ENCODE peak calls at places on chromosomes 6 and 20, in seven cellular contexts. One of them, this sample, is unnamed.

GRCh38 chr6:42369568-42369967 is 82.2 kb downstream of the TRERF1 start:
- DNase-seq in activated naive CD4-positive, alpha-beta T cell: no peak
- DNase-seq in Right ventricle myocardium superior: no peak
- DNase-seq in germinal center: peak
- DNase-seq in ascending aorta: no peak
- DNase-seq in lower lobe of right lung: no peak
- DNase-seq in effector memory CD8-positive, alpha-beta T cell: no peak
- DNase-seq in this sample: no peak

GRCh38 chr6:130675072-130675471 is 152.1 kb upstream of the SMLR1 start:
- DNase-seq in lower lobe of right lung: no peak
- DNase-seq in germinal center: no peak
- DNase-seq in effector memory CD8-positive, alpha-beta T cell: no peak
- DNase-seq in Right ventricle myocardium superior: no peak
- DNase-seq in ascending aorta: no peak
- DNase-seq in activated naive CD4-positive, alpha-beta T cell: no peak
- DNase-seq in this sample: no peak

GRCh38 chr20:62651285-62652021 is 9.2 kb downstream of the SLCO4A1 start:
- DNase-seq in germinal center: peak
- DNase-seq in ascending aorta: peak
- DNase-seq in activated naive CD4-positive, alpha-beta T cell: peak
- DNase-seq in lower lobe of right lung: peak
- DNase-seq in effector memory CD8-positive, alpha-beta T cell: peak
- DNase-seq in Right ventricle myocardium superior: peak
- DNase-seq in this sample: peak

GRCh38 chr20:33719989-33720709 is at the start of gene PXMP4:
- DNase-seq in germinal center: peak
- DNase-seq in ascending aorta: peak
- DNase-seq in effector memory CD8-positive, alpha-beta T cell: peak
- DNase-seq in lower lobe of right lung: peak
- DNase-seq in activated naive CD4-positive, alpha-beta T cell: peak
- DNase-seq in Right ventricle myocardium superior: peak
- DNase-seq in this sample: peak

GRCh38 chr6:70707893-70708292 is 40.2 kb downstream of the SMAP1 start:
- DNase-seq in germinal center: no peak
- DNase-seq in activated naive CD4-positive, alpha-beta T cell: no peak
- DNase-seq in effector memory CD8-positive, alpha-beta T cell: no peak
- DNase-seq in Right ventricle myocardium superior: no peak
- DNase-seq in lower lobe of right lung: no peak
- DNase-seq in ascending aorta: no peak
- DNase-seq in this sample: no peak

GRCh38 chr6:152112503-152113261 is 305.2 kb downstream of the ESR1 start:
- DNase-seq in Right ventricle myocardium superior: peak
- DNase-seq in ascending aorta: peak
- DNase-seq in lower lobe of right lung: peak
- DNase-seq in effector memory CD8-positive, alpha-beta T cell: no peak
- DNase-seq in activated naive CD4-positive, alpha-beta T cell: no peak
- DNase-seq in germinal center: no peak
- DNase-seq in this sample: peak

GRCh38 chr6:26216886-26217713 is 129.9 kb downstream of the HFE start:
- DNase-seq in lower lobe of right lung: peak
- DNase-seq in ascending aorta: peak
- DNase-seq in activated naive CD4-positive, alpha-beta T cell: peak
- DNase-seq in effector memory CD8-positive, alpha-beta T cell: peak
- DNase-seq in germinal center: no peak
- DNase-seq in Right ventricle myocardium superior: peak
- DNase-seq in this sample: peak

GRCh38 chr6:37119387-37119886 is 50.5 kb upstream of the PIM1 start:
- DNase-seq in lower lobe of right lung: no peak
- DNase-seq in activated naive CD4-positive, alpha-beta T cell: no peak
- DNase-seq in germinal center: no peak
- DNase-seq in ascending aorta: no peak
- DNase-seq in Right ventricle myocardium superior: no peak
- DNase-seq in effector memory CD8-positive, alpha-beta T cell: no peak
- DNase-seq in this sample: no peak

GRCh38 chr6:152605901-152606390 is 31.2 kb downstream of the SYNE1 start:
- DNase-seq in ascending aorta: no peak
- DNase-seq in germinal center: no peak
- DNase-seq in lower lobe of right lung: no peak
- DNase-seq in Right ventricle myocardium superior: no peak
- DNase-seq in activated naive CD4-positive, alpha-beta T cell: no peak
- DNase-seq in effector memory CD8-positive, alpha-beta T cell: no peak
- DNase-seq in this sample: no peak

GRCh38 chr20:19609642-19610223 is 148.3 kb upstream of the RIN2 start:
- DNase-seq in activated naive CD4-positive, alpha-beta T cell: no peak
- DNase-seq in ascending aorta: no peak
- DNase-seq in germinal center: no peak
- DNase-seq in Right ventricle myocardium superior: no peak
- DNase-seq in effector memory CD8-positive, alpha-beta T cell: no peak
- DNase-seq in lower lobe of right lung: no peak
- DNase-seq in this sample: no peak

GRCh38 chr6:115643762-115644161 is 416.9 kb downstream of the FRK start:
- DNase-seq in effector memory CD8-positive, alpha-beta T cell: no peak
- DNase-seq in ascending aorta: no peak
- DNase-seq in Right ventricle myocardium superior: no peak
- DNase-seq in germinal center: no peak
- DNase-seq in lower lobe of right lung: no peak
- DNase-seq in activated naive CD4-positive, alpha-beta T cell: no peak
- DNase-seq in this sample: no peak

This sample was measured in breast epithelium.